ENCODE peak calls at places on chromosomes 11 and 22, in five cellular contexts. F is OCI-LY7, R is brain microvascular endothelial cell, T is B cell, P is cardiac fibroblast. V is an unnamed sample.

GRCh38 chr11:126155402-126156187 is 55.9 kb downstream of the RPUSD4 start:
- DNase-seq in F (no peak), R (no peak), T (no peak), P (no peak), V (peak)

GRCh38 chr11:32267679-32268187 is 167.6 kb downstream of the WT1 start:
- DNase-seq in F (no peak), R (no peak), T (no peak), P (no peak), V (no peak)

GRCh38 chr11:450809-451451 is 851 bp downstream of the PTDSS2 start:
- DNase-seq in F (peak), R (peak), T (peak), P (peak), V (no peak)

GRCh38 chr11:121592708-121593107 is 139.9 kb upstream of the SORL1-AS1 start:
- DNase-seq in F (no peak), R (no peak), T (no peak), P (no peak), V (no peak)

GRCh38 chr11:82676483-82677094 is 57.1 kb downstream of the FAM181B start:
- DNase-seq in F (peak), R (no peak), T (no peak), P (no peak), V (no peak)

GRCh38 chr22:30985561-30986208 is 16.6 kb downstream of the TUG1 start:
- DNase-seq in F (no peak), R (no peak), T (no peak), P (no peak), V (no peak)

GRCh38 chr11:48134221-48134922 is 82.2 kb upstream of the OR4B1 start:
- DNase-seq in F (no peak), R (no peak), T (no peak), P (no peak), V (no peak)

GRCh38 chr11:28793282-28793738 is 685.1 kb downstream of the METTL15 start:
- DNase-seq in F (no peak), R (no peak), T (no peak), P (no peak), V (peak)

GRCh38 chr11:17683378-17684161 is 35.8 kb upstream of the MYOD1 start:
- DNase-seq in F (no peak), R (peak), T (no peak), P (peak), V (no peak)

GRCh38 chr11:122756417-122756816 is 81.9 kb upstream of the CRTAM start:
- DNase-seq in F (peak), R (no peak), T (peak), P (no peak), V (no peak)

GRCh38 chr11:13718394-13718793 is 49.9 kb downstream of the FAR1 start:
- DNase-seq in F (no peak), R (no peak), T (no peak), P (no peak), V (no peak)

GRCh38 chr11:17502630-17503029 is 26.0 kb upstream of the ABCC8 start:
- DNase-seq in F (no peak), R (no peak), T (no peak), P (no peak), V (no peak)

GRCh38 chr11:47448566-47449427 is at the start of gene RAPSN:
- DNase-seq in F (no peak), R (no peak), T (no peak), P (no peak), V (no peak)

GRCh38 chr11:133271206-133271605 is 261.1 kb downstream of the OPCML start:
- DNase-seq in F (no peak), R (no peak), T (no peak), P (no peak), V (no peak)

DNA sequence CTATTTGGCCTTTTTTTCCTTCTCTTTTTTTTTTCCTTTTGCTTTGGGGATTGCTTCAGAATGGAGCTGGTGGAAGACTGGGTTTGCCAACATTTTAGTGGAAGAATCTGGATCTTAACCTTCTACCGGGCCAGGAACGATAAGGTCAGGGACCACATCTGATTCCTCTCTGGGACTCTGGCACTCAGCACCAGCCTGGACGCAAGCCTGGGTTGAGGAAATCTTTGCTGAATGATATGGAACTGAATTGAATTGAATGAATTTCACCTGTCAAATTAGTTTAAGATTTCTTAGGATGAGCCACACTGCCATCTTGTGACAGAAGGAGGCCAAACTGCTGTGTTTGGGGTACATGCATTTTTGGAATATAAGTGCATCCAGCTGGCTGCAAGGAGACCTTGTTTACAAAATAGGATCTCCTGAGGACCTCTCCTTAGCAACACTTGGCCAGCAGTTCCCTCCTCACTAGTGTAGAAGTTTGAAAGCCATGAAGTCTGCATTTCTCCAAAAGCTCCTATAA is 30.4 kb downstream of the TPBGL start:
- DNase-seq in F (peak), R (no peak), T (peak), P (no peak), V (no peak)
- TF ChIP-seq CTCF in F (peak), R (peak), T (peak), P (peak), V (peak)

GRCh38 chr11:27701262-27702105 is 1.2 kb upstream of the BDNF start:
- DNase-seq in F (no peak), R (peak), T (no peak), P (peak), V (no peak)
- TF ChIP-seq CTCF in F (no peak), R (peak), T (no peak), P (peak), V (peak)

GRCh38 chr22:34842630-34843029 is 223.3 kb upstream of the ISX start:
- DNase-seq in F (no peak), R (no peak), T (no peak), P (no peak), V (no peak)
- TF ChIP-seq CTCF in F (no peak), R (peak), T (no peak), P (no peak), V (peak)

GRCh38 chr11:1796297-1797011 is 32.7 kb upstream of the CTSD start:
- DNase-seq in F (no peak), R (no peak), T (no peak), P (no peak), V (no peak)
- TF ChIP-seq CTCF in F (no peak), R (peak), T (no peak), P (no peak), V (no peak)

GRCh38 chr22:46036558-46037408 is 59.8 kb upstream of the WNT7B start:
- DNase-seq in F (peak), R (no peak), T (peak), P (peak), V (peak)
- TF ChIP-seq CTCF in F (peak), R (peak), T (peak), P (peak), V (peak)

GRCh38 chr22:26590525-26590858 is 560 bp upstream of the TPST2 start:
- DNase-seq in F (no peak), R (no peak), T (no peak), P (peak), V (no peak)
- TF ChIP-seq CTCF in F (no peak), R (no peak), T (no peak), P (no peak), V (no peak)

DNA sequence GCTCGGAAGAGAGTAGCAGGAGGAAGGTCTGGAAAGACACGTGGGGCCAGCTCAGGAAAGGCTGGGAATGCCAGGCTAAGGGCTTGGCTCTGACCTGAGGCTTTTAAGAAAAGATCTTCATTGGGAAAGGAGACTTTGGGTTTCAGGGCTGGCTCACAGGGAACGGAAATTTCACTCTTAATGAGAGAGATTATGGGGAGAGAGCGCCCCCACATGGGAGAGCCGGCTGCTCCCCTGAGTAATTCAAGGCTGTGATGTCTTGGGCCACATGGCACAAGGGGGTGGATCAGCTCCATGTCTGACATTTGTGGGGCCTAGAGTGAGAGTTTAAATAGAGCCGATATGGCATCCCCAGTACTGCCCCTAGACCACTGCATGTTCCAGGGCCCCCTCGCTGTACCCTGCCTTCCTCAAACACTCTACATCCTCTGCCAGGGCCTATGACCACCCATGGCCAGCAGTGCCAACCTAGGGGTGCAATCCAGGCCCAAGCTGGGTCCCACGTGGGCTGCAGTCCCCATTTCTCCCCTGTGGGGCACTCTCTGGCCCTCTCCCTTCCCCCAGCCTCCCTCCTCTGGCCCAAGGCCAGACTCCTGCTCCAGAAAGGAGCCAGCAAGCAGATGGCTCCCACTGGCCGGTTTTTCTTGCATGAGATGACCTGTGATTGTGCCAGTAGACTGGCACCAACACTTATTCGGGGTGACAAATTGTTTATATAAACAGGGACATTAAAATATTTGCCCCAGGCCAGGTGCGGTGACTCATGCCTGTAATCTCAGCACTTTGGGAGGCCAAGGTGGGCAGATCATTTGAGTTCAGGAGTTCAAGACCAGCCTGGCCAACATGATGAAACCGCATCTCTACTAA is 75.2 kb downstream of the ISX start:
- DNase-seq in F (no peak), R (no peak), T (no peak), P (no peak), V (no peak)
- TF ChIP-seq CTCF in F (peak), R (no peak), T (no peak), P (no peak), V (no peak)

GRCh38 chr11:61737636-61738386 is 14.6 kb upstream of the MYRF start:
- DNase-seq in F (no peak), R (no peak), T (no peak), P (no peak), V (no peak)
- TF ChIP-seq CTCF in F (peak), R (no peak), T (no peak), P (no peak), V (no peak)